ENCODE peak calls at places on chromosomes 1 and 21, in six cellular contexts. H is cardiac muscle cell, C is tibial artery, Y is right atrium auricular region, D is heart left ventricle, E is Panc1. T is an unnamed sample. For H3K4me1 and H3K36me3, the result is how much of the 10 kb centered on the place peaks cover.

GRCh38 chr1:11151854-11152612 is 37.1 kb upstream of the ANGPTL7 start:
- DNase-seq in C (no peak), D (peak), H (no peak), Y (no peak), E (no peak), T (no peak)

GRCh38 chr1:25845664-25846063 is 13.6 kb downstream of the AUNIP start:
- DNase-seq in Y (no peak), H (no peak), E (no peak), D (no peak), C (no peak), T (no peak)

GRCh38 chr1:74180490-74180889 is 17.5 kb downstream of the LRRIQ3 start:
- DNase-seq in H (no peak), Y (no peak), D (no peak), E (no peak), C (no peak), T (no peak)

GRCh38 chr1:219184337-219184736 is 10.7 kb downstream of the LYPLAL1 start:
- DNase-seq in Y (no peak), D (no peak), H (no peak), E (no peak), C (no peak), T (no peak)

GRCh38 chr1:19646366-19646765 is 2.3 kb downstream of the NBL1 start:
- DNase-seq in D (no peak), Y (no peak), E (no peak), H (no peak), C (no peak), T (no peak)

GRCh38 chr1:165371588-165372235 is 15.2 kb upstream of the LMX1A start:
- DNase-seq in D (no peak), C (no peak), H (no peak), E (no peak), Y (no peak), T (no peak)

GRCh38 chr1:223662943-223663342 is 2.6 kb downstream of the CAPN8 start:
- DNase-seq in D (no peak), Y (no peak), H (no peak), E (no peak), C (no peak), T (no peak)

GRCh38 chr1:69376408-69376807 is 191.3 kb upstream of the LRRC7 start:
- DNase-seq in D (no peak), E (no peak), Y (no peak), C (no peak), H (no peak), T (no peak)

GRCh38 chr1:168474322-168474721 is 69.5 kb downstream of the XCL2 start:
- DNase-seq in Y (no peak), E (no peak), C (no peak), D (no peak), H (no peak), T (no peak)

GRCh38 chr1:190436615-190437014 is 41.0 kb downstream of the BRINP3 start:
- DNase-seq in H (no peak), E (peak), D (no peak), C (no peak), Y (no peak), T (no peak)

GRCh38 chr1:186463511-186463910 is 2.6 kb upstream of the PDC start:
- DNase-seq in H (no peak), C (no peak), Y (no peak), D (no peak), E (no peak), T (no peak)

GRCh38 chr1:36857761-36858160 is 176.6 kb downstream of the GRIK3 start:
- DNase-seq in D (no peak), C (no peak), E (no peak), Y (no peak), H (no peak), T (no peak)

GRCh38 chr1:179803916-179804315 is 60.8 kb downstream of the FAM163A start:
- DNase-seq in D (no peak), C (no peak), Y (no peak), H (no peak), E (no peak), T (no peak)

GRCh38 chr1:245614476-245614875 is 459.7 kb downstream of the KIF26B start:
- DNase-seq in C (no peak), E (no peak), Y (no peak), H (no peak), D (no peak), T (no peak)

GRCh38 chr1:229383961-229384360 is 41.1 kb upstream of the CCSAP start:
- DNase-seq in H (no peak), E (no peak), D (no peak), Y (no peak), C (peak), T (no peak)

GRCh38 chr1:2137257-2138121 is 57.1 kb downstream of the FAAP20 start:
- DNase-seq in E (no peak), H (no peak), D (no peak), C (peak), Y (no peak), T (no peak)

GRCh38 chr1:5733596-5733995 is 258.6 kb downstream of the NPHP4 start:
- DNase-seq in H (no peak), E (no peak), Y (no peak), C (no peak), D (no peak), T (no peak)

GRCh38 chr1:199859525-199859924 is 168.0 kb upstream of the NR5A2 start:
- DNase-seq in C (no peak), E (peak), Y (no peak), D (no peak), H (no peak), T (no peak)

GRCh38 chr1:244955661-244956060 is 91.3 kb upstream of the HNRNPU start:
- DNase-seq in Y (no peak), C (no peak), H (no peak), D (no peak), E (no peak), T (no peak)

GRCh38 chr21:42616366-42617340 is 36.8 kb upstream of the PDE9A start:
- DNase-seq in Y (no peak), E (no peak), C (no peak), H (no peak), D (no peak), T (no peak)

GRCh38 chr1:192311281-192311680 is 5.5 kb upstream of the RGS21 start:
- DNase-seq in Y (no peak), C (no peak), E (peak), H (peak), D (no peak), T (no peak)

GRCh38 chr1:184854456-184855180 is 100.0 kb upstream of the EDEM3 start:
- DNase-seq in D (no peak), Y (no peak), C (no peak), H (no peak), E (no peak), T (no peak)

GRCh38 chr1:245079021-245079609 is 75.7 kb upstream of the KIF26B start:
- DNase-seq in E (no peak), D (no peak), H (peak), C (no peak), Y (no peak), T (no peak)

GRCh38 chr1:25247829-25248754 is 838 bp upstream of the RSRP1 start:
- DNase-seq in E (no peak), C (no peak), D (no peak), Y (no peak), H (no peak), T (peak)

GRCh38 chr1:55321947-55322346 is 106.8 kb upstream of the USP24 start:
- DNase-seq in E (no peak), Y (no peak), H (no peak), D (no peak), C (no peak), T (no peak)
- H3K27ac ChIP-seq in E (no peak), Y (no peak), H (no peak), D (no peak), C (no peak), T (no peak)

GRCh38 chr1:161185732-161186311 is 8.5 kb upstream of the B4GALT3 start:
- DNase-seq in D (peak), Y (no peak), H (no peak), C (peak), E (no peak), T (no peak)
- H3K4me1 ChIP-seq in D (under half), Y (under half), H (under half), C (under half), E (under half), T (under half)

GRCh38 chr1:45512641-45513054 is 9.0 kb downstream of the PRDX1 start:
- DNase-seq in C (peak), D (peak), H (peak), Y (no peak), E (peak), T (peak)

GRCh38 chr1:45507893-45508292 is 7.8 kb downstream of the MMACHC start:
- DNase-seq in C (no peak), H (no peak), Y (no peak), E (no peak), D (no peak), T (no peak)

GRCh38 chr1:45510036-45510971 is 10.2 kb downstream of the MMACHC start:
- DNase-seq in D (no peak), E (no peak), C (no peak), Y (no peak), H (no peak), T (no peak)

GRCh38 chr1:45508295-45509151 is 8.4 kb downstream of the MMACHC start:
- DNase-seq in C (no peak), D (no peak), Y (no peak), E (no peak), H (no peak), T (no peak)

DNA sequence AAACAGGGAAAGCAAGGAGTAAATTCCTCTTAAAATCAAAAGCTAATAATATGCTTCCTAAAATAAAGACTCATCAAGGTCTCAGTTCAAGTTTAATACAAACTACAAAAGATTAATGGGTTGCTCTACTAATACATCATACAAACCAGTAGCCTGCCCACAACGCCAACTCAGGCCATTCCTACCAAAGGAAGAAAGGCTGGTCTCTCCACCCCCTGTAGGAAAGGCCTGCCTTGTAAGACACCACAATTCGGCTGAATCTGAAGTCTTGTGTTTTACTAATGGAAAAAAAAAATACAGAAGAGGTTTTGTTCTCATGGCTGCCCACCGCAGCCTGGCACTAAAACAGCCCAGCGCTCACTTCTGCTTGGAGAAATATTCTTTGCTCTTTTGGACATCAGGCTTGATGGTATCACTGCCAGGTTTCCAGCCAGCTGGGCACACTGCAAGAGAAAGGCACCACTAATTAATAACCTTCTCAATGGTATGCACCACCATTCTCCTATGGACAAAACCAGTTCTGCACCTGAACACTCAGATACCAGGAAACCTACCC is 10.6 kb downstream of the PRDX1 start:
- DNase-seq in C (no peak), Y (no peak), H (no peak), D (no peak), E (no peak), T (no peak)
- H3K36me3 ChIP-seq in C (half or more), Y (half or more), H (half or more), D (half or more), E (under half), T (half or more)

GRCh38 chr1:115067460-115067859 is 21.8 kb downstream of the TSPAN2 start:
- DNase-seq in E (no peak), H (no peak), D (no peak), Y (no peak), C (no peak), T (peak)
- H3K27ac ChIP-seq in E (no peak), H (no peak), D (no peak), Y (no peak), C (peak), T (peak)

GRCh38 chr1:228149341-228150020 is at the start of gene GJC2:
- DNase-seq in E (no peak), D (peak), H (peak), Y (no peak), C (peak), T (no peak)

GRCh38 chr1:228148971-228149340 is 774 bp upstream of the GJC2 start:
- DNase-seq in D (no peak), H (no peak), E (no peak), C (no peak), Y (no peak), T (no peak)

GRCh38 chr1:228146761-228147693 is 2.7 kb upstream of the GJC2 start:
- DNase-seq in Y (no peak), H (no peak), C (peak), E (no peak), D (no peak), T (no peak)

GRCh38 chr1:228148196-228148861 is 1.4 kb upstream of the GJC2 start:
- DNase-seq in H (no peak), E (no peak), Y (no peak), D (no peak), C (no peak), T (no peak)

DNA sequence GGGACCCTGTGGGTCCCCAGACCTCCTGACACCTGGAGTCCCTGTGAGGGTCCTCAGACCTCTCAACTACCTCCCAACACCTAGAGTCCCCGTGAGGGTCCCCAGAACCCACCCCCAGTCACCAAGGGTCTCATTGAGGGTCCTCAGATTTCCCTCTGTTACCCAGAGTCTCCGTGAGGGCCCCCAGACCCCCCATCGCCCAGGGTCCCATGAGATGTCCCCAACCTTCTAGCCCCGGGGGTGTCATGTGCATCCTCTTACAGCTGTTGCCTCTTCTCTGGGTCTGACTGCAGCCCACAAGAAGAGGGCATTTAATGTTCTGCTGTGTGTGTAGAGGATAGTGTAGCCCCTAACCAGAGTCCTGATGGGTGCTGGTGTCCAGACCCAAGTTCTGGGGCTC is 2.0 kb upstream of the GJC2 start:
- DNase-seq in E (no peak), C (no peak), D (no peak), Y (no peak), H (no peak), T (no peak)
- H3K4me1 ChIP-seq in E (under half), C (under half), D (half or more), Y (half or more), H (under half), T (under half)

DNA sequence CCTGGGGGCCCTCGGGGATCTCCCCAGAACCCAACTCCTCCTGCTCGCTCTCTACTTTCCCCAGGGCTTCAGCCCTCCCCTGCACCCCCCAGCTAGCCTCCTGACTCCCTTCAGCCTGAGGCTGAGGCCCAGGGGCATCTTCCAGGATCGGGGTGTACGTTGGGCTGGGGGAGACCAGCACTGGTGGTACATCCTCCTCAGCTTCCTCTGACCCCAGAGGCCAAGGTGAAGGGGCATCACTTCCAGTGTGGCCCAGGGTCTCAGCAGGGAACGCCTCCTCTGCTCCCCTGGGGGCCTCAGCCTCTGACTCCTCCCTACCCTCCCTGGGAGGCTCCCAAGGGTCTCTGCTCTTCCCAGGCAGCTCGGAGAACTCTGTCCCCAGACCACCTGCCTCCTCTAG is 6.8 kb downstream of the NES start:
- DNase-seq in C (no peak), D (no peak), Y (no peak), H (no peak), E (no peak), T (no peak)
- H3K36me3 ChIP-seq in C (under half), D (under half), Y (under half), H (under half), E (under half), T (half or more)

GRCh38 chr21:26743524-26743923 is 101.7 kb downstream of the ADAMTS1 start:
- DNase-seq in E (no peak), Y (no peak), C (no peak), H (peak), D (no peak), T (no peak)
- H3K27ac ChIP-seq in E (no peak), Y (no peak), C (no peak), H (no peak), D (no peak), T (no peak)

GRCh38 chr1:12451560-12451900 is 166.5 kb downstream of the DHRS3 start:
- DNase-seq in E (no peak), D (no peak), H (no peak), Y (no peak), C (no peak), T (no peak)

GRCh38 chr1:12450831-12451559 is 167.0 kb downstream of the DHRS3 start:
- DNase-seq in D (no peak), E (no peak), C (no peak), Y (no peak), H (peak), T (no peak)

GRCh38 chr1:12450090-12450764 is 167.8 kb downstream of the DHRS3 start:
- DNase-seq in Y (no peak), E (no peak), D (peak), H (no peak), C (no peak), T (no peak)

GRCh38 chr1:12453400-12454343 is 164.3 kb downstream of the DHRS3 start:
- DNase-seq in Y (no peak), E (no peak), C (no peak), H (peak), D (peak), T (no peak)

GRCh38 chr1:12452262-12452661 is 165.7 kb downstream of the DHRS3 start:
- DNase-seq in E (no peak), H (no peak), D (no peak), Y (no peak), C (no peak), T (no peak)
- H3K4me1 ChIP-seq in E (under half), H (under half), D (half or more), Y (half or more), C (half or more), T (half or more)